ENCODE peak calls at places on chromosomes 7 and 10, in four cellular contexts. Q, L, F and W are unnamed samples.

GRCh38 chr7:32479574-32480200 is 10.5 kb downstream of the LSM5 start:
- DNase-seq in Q (no peak), L (no peak), F (no peak), W (no peak)

GRCh38 chr7:155598810-155599210 is 45.7 kb upstream of the RBM33 start:
- DNase-seq in Q (peak), L (peak), F (peak), W (peak)

GRCh38 chr10:97920865-97921264 is 71.2 kb downstream of the GOLGA7B start:
- DNase-seq in Q (no peak), L (no peak), F (no peak), W (no peak)

GRCh38 chr10:50567384-50567783 is 56.4 kb downstream of the SGMS1 start:
- DNase-seq in Q (no peak), L (no peak), F (peak), W (no peak)

GRCh38 chr10:51034769-51035168 is 39.5 kb upstream of the PRKG1 start:
- DNase-seq in Q (no peak), L (no peak), F (no peak), W (no peak)

GRCh38 chr7:82950436-82950835 is 212.2 kb downstream of the PCLO start:
- DNase-seq in Q (no peak), L (no peak), F (no peak), W (no peak)

GRCh38 chr10:101351017-101351416 is 2.9 kb upstream of the BTRC start:
- DNase-seq in Q (no peak), L (no peak), F (no peak), W (no peak)

GRCh38 chr10:55500931-55501559 is 700.0 kb upstream of the PCDH15 start:
- DNase-seq in Q (peak), L (no peak), F (no peak), W (no peak)

GRCh38 chr7:121620953-121621606 is 225.0 kb upstream of the FAM3C start:
- DNase-seq in Q (no peak), L (no peak), F (no peak), W (no peak)

GRCh38 chr10:51301644-51302043 is 227.4 kb downstream of the PRKG1 start:
- DNase-seq in Q (peak), L (peak), F (no peak), W (no peak)

GRCh38 chr7:128924706-128925588 is 12.8 kb upstream of the IRF5 start:
- DNase-seq in Q (no peak), L (no peak), F (no peak), W (no peak)

GRCh38 chr7:31029674-31030073 is 22.4 kb upstream of the ADCYAP1R1 start:
- DNase-seq in Q (no peak), L (no peak), F (no peak), W (no peak)

GRCh38 chr10:110378533-110379108 is 73.9 kb upstream of the SMNDC1 start:
- DNase-seq in Q (no peak), L (no peak), F (no peak), W (no peak)

GRCh38 chr10:75334720-75335119 is 66.8 kb downstream of the ZNF503 start:
- DNase-seq in Q (no peak), L (no peak), F (no peak), W (no peak)

GRCh38 chr10:11775412-11775811 is 33.2 kb downstream of the ECHDC3 start:
- DNase-seq in Q (no peak), L (no peak), F (no peak), W (no peak)

GRCh38 chr7:149782682-149783345 is 9.4 kb upstream of the ZNF467 start:
- DNase-seq in Q (no peak), L (no peak), F (peak), W (no peak)

GRCh38 chr7:53900856-53901528 is 641.2 kb upstream of the VSTM2A start:
- DNase-seq in Q (no peak), L (no peak), F (no peak), W (no peak)

GRCh38 chr7:32036557-32036956 is 33.6 kb downstream of the PDE1C start:
- DNase-seq in Q (peak), L (no peak), F (no peak), W (no peak)

GRCh38 chr10:23362879-23363787 is 18.5 kb upstream of the C10orf67 start:
- DNase-seq in Q (no peak), L (no peak), F (no peak), W (no peak)

GRCh38 chr10:110206988-110207804 is at the start of gene MXI1:
- DNase-seq in Q (peak), L (peak), F (peak), W (peak)

GRCh38 chr7:132065193-132065972 is 509.0 kb upstream of the PODXL start:
- DNase-seq in Q (peak), L (peak), F (no peak), W (no peak)

GRCh38 chr7:89021741-89022140 is 226.2 kb upstream of the TEX47 start:
- DNase-seq in Q (no peak), L (no peak), F (no peak), W (no peak)

GRCh38 chr7:66013938-66014337 is 31.9 kb upstream of the GUSB start:
- DNase-seq in Q (peak), L (no peak), F (no peak), W (no peak)
- TF ChIP-seq CTCF in Q (no peak), L (no peak), F (no peak), W (peak)

DNA sequence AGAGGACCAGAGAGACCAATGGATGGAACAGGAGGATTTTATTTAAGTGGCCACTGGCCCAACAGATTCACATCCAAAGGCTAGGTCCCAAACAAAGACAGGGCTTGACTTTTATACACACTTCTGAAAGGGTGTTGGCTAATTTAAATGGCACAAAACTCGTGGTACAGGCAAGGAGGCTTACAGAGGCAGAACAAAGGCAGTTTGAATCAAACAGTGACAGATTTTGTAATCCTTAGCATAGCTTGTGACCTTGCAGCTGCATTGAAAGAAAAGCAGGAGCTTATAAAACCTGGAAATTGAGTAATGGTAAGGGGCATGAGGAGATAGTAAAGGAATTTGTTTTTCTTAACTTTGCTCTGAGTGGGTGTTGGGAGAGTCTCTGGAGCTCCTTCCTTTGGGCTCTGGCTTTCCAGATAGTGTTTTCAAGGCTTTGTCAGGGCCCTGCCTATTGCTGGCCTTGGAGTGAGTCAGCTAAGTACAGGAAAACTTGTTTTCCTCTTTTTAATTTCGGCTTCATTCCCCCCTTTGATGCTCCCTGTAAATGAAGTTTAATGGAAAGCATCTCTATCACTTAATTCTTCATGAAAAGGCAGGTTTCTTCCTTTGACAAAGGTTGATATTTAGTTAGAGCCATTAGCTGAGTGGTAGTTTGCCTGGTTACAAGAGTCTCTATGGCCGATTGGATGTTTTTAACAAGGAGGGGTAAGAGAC is 96.9 kb downstream of the TRIM24 start:
- DNase-seq in Q (no peak), L (no peak), F (no peak), W (no peak)
- TF ChIP-seq CTCF in Q (no peak), L (no peak), F (no peak), W (no peak)

DNA sequence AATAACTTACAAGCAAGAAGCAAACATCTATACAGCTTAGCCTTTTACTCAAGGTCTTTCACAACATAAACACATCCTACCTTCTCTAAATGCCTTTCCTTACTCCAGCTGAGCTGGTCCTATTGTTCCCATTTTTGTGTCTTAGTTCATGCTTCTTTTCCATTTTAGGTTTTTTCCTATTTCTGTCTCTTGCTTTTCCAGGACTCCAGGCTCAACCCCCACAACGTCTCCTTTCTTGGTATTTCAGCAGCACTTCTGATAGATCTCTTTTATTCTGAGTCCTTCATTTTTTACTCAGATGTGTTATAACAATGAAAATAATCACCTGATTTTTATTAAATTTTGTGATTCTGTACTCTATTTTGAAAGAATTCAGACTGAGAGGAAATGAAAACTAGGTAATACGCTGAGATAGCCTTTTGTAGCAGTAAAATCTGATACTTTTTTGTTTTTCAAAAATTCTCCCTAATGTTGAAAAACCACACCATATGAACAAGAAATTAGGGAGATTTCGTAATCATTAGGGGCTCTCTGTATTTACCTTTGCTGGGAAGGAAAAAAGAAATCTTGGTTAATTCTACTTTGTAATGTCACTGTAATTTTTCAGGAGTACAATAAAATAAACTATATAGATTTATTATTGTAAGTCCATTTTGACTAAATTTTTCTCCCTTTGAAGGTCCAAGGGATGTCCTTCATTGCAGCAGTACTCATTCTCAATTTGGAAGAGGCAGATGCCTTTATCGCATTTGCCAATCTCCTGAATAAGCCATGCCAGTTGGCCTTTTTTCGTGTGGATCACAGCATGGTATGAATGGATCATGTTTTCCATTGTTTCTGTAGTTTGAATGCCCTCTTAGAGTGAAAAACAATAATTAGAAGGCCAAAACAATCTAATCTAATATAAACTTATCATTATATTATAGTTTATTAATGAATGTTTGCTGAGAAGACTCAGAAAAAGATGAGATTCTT is 24.0 kb upstream of the HELLS start:
- DNase-seq in Q (no peak), L (no peak), F (no peak), W (no peak)
- TF ChIP-seq CTCF in Q (no peak), L (no peak), F (no peak), W (no peak)

DNA sequence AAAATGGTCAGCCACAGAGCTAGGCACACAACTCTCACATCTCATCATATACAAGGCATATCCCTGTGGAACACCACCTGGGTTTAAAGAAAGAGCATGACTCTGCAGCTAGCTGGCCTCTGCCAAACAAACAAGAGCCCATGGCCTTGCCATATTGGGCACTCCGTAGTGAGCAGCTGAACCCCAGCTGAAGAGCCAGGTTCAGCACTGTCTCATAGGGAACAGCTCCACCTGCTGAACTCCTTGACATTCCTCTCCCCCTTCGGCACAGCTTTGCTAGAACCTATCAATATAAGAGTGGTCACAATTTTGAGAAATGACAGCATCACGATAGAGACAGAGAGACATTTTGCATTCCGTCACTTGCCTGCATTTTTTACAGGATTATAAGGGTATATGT is 20.0 kb downstream of the SORCS1 start:
- DNase-seq in Q (no peak), L (no peak), F (no peak), W (no peak)
- TF ChIP-seq CTCF in Q (no peak), L (no peak), F (no peak), W (peak)

GRCh38 chr10:127908106-127908957 is 1.4 kb downstream of the PTPRE start:
- DNase-seq in Q (peak), L (peak), F (no peak), W (no peak)
- TF ChIP-seq CTCF in Q (no peak), L (no peak), F (no peak), W (no peak)

DNA sequence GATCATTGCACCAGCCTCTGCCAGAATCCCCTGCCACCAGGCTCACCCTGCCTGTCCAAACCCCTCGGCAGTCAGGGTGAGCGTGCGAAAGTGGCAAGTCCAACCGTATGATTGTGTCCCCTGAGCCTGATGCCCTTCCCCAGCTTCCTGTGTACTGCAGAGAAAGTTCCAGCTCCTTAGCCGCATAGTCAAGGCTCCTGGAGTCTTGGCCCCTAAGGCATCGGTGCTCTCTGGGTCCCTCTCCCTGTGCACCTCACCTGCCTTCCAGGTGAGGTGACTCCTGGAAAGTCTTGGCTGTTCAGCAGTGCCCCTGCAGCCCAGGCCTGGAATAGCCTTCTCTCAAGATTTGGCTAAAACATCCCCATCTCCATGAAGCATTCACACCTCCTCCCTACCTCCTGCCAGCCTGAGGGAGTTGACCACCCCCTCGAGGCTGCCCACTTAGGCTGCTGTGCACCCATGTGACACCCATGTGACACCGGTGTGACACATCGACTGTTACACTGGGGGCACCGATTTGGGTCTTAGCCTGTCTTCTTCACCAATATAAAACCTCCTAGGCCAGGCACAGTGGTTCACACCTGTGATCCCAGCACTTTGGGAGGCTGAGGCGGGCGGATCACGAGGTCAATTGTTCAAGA is 56.2 kb upstream of the ELN start:
- DNase-seq in Q (no peak), L (no peak), F (no peak), W (peak)
- TF ChIP-seq CTCF in Q (no peak), L (no peak), F (no peak), W (no peak)